ENCODE peak calls at places on chromosomes 16 and 17, in nine cellular contexts. M, U, C, F, P, Q, T, E and L are unnamed samples.

GRCh38 chr16:31010539-31010938 is at the start of gene STX1B:
- DNase-seq in E (peak), F (no peak), Q (no peak), M (no peak), P (no peak), T (no peak), C (no peak), U (no peak), L (no peak)

GRCh38 chr16:71943887-71944286 is 48.6 kb downstream of the IST1 start:
- DNase-seq in M (no peak), T (no peak), Q (no peak), P (no peak), E (no peak), C (no peak), F (no peak), U (no peak), L (no peak)

GRCh38 chr16:27843800-27844199 is 219.7 kb downstream of the GSG1L start:
- DNase-seq in M (no peak), Q (no peak), U (no peak), F (no peak), E (no peak), T (no peak), C (no peak), P (no peak), L (no peak)

GRCh38 chr17:9566067-9566466 is 9.6 kb downstream of the STX8 start:
- DNase-seq in F (no peak), E (no peak), C (no peak), M (no peak), T (no peak), Q (no peak), P (no peak), U (no peak), L (no peak)

GRCh38 chr16:66904846-66905632 is 13.6 kb downstream of the CDH16 start:
- DNase-seq in T (no peak), U (no peak), Q (no peak), M (no peak), E (no peak), C (no peak), P (peak), F (no peak), L (no peak)

GRCh38 chr16:28136751-28137434 is 73.4 kb upstream of the GSG1L start:
- DNase-seq in Q (no peak), M (no peak), P (no peak), E (no peak), C (no peak), T (no peak), U (no peak), F (no peak), L (no peak)

GRCh38 chr17:19248923-19249574 is 11.9 kb downstream of the EPN2 start:
- DNase-seq in P (peak), M (no peak), E (peak), F (no peak), U (peak), C (peak), T (no peak), Q (no peak), L (no peak)

GRCh38 chr16:27123795-27124194 is 57.1 kb downstream of the C16orf82 start:
- DNase-seq in P (no peak), U (no peak), M (no peak), E (peak), T (no peak), F (no peak), C (no peak), Q (no peak), L (no peak)

GRCh38 chr17:82470065-82470464 is 11.5 kb downstream of the NARF start:
- DNase-seq in M (no peak), Q (no peak), T (no peak), E (no peak), F (no peak), C (no peak), P (no peak), U (no peak), L (no peak)

GRCh38 chr17:33178641-33179040 is 114.5 kb downstream of the ASIC2 start:
- DNase-seq in E (no peak), C (no peak), F (no peak), P (no peak), T (no peak), Q (no peak), U (no peak), M (no peak), L (no peak)

GRCh38 chr17:58510075-58510474 is 4.4 kb downstream of the MTMR4 start:
- DNase-seq in T (no peak), F (no peak), C (no peak), U (no peak), Q (no peak), E (no peak), P (no peak), M (no peak), L (no peak)

GRCh38 chr16:81629896-81630631 is 149.0 kb upstream of the PLCG2 start:
- DNase-seq in E (no peak), P (no peak), M (no peak), U (no peak), F (no peak), T (no peak), Q (no peak), C (no peak), L (no peak)

GRCh38 chr16:13453938-13454553 is 465.9 kb upstream of the ERCC4 start:
- DNase-seq in M (no peak), Q (peak), T (peak), C (no peak), U (no peak), E (no peak), F (peak), P (no peak), L (no peak)

GRCh38 chr16:80997139-80997798 is 9.4 kb downstream of the CMC2 start:
- DNase-seq in P (no peak), T (no peak), E (peak), M (no peak), Q (no peak), F (peak), C (no peak), U (no peak), L (no peak)